ENCODE peak calls at places on chromosome 3, in six cellular contexts. V, K, T, U, D and P are unnamed samples.

GRCh38 chr3:170038434-170039110 is 777 bp downstream of the GPR160 start:
- DNase-seq in D (peak; percentile 38), K (no peak), T (peak; percentile 76), V (no peak), U (no peak), P (no peak)

GRCh38 chr3:55686720-55687254 is 199.7 kb upstream of the WNT5A start:
- DNase-seq in T (no peak), U (no peak), D (no peak), K (no peak), V (no peak), P (no peak)

GRCh38 chr3:4680227-4680691 is 187.1 kb downstream of the ITPR1 start:
- DNase-seq in T (no peak), D (no peak), V (no peak), U (no peak), K (no peak), P (no peak)

GRCh38 chr3:173690542-173690941 is 293.0 kb downstream of the NLGN1 start:
- DNase-seq in U (no peak), K (no peak), T (no peak), D (no peak), V (no peak), P (no peak)

GRCh38 chr3:99895706-99896441 is 78.2 kb downstream of the CMSS1 start:
- DNase-seq in K (no peak), U (no peak), V (no peak), T (no peak), D (no peak), P (no peak)

GRCh38 chr3:47485812-47486211 is 10.1 kb upstream of the SCAP start:
- DNase-seq in T (no peak), K (no peak), U (no peak), V (no peak), D (no peak), P (no peak)

GRCh38 chr3:22371592-22372291 is 620.7 kb upstream of the ZNF385D start:
- DNase-seq in T (peak; percentile 38), K (no peak), V (no peak), D (no peak), U (no peak), P (no peak)

GRCh38 chr3:44948239-44948638 is 27.7 kb downstream of the ZDHHC3 start:
- DNase-seq in T (no peak), U (no peak), V (no peak), D (no peak), K (no peak), P (no peak)

GRCh38 chr3:143321058-143321769 is 201.6 kb downstream of the CHST2 start:
- DNase-seq in T (no peak), V (no peak), D (no peak), U (no peak), K (no peak), P (no peak)

GRCh38 chr3:196792771-196793170 is 53.1 kb downstream of the PAK2 start:
- DNase-seq in V (no peak), K (no peak), T (no peak), U (no peak), D (no peak), P (no peak)